ENCODE peak calls at places on chromosomes 1 and 21, in nine cellular contexts. T is EL; U is WTC11; L is activated T-helper 1 cell treated with anti-CD3 and anti-CD28 coated beads, Interleukin-12 subunit alpha, Interleukin-12 subunit beta, Interleukin-2, Interleukin-4 antibody, amounts not matched to agents 30 ng/mL and 10 ng/mL and 1 ng/mL, durations not matched to agents 14 hours and 24 hours and 36 hours; H is BJ; X is T-helper 2 cell; Y is GM13976; B is NCI-H2171; C is effector memory CD4-positive, alpha-beta T cell. V is an unnamed sample.

GRCh38 chr1:245684111-245684510 is 529.3 kb downstream of the KIF26B start:
- DNase-seq in Y (no peak), B (no peak), X (no peak), H (no peak), L (no peak), U (no peak), T (no peak), C (no peak), V (no peak)

GRCh38 chr1:15962671-15963362 is 13.1 kb downstream of the ZBTB17 start:
- DNase-seq in L (no peak), C (no peak), U (no peak), X (no peak), B (no peak), T (no peak), H (no peak), Y (no peak), V (no peak)

GRCh38 chr1:244970236-244970652 is 105.9 kb upstream of the HNRNPU start:
- DNase-seq in U (peak; percentile 83), L (peak; percentile 60), T (peak; percentile 77), Y (peak; percentile 79), C (peak; percentile 63), H (no peak), X (peak; percentile 85), B (peak; percentile 90), V (no peak)

GRCh38 chr1:43021547-43022474 is 63.1 kb upstream of the SLC2A1 start:
- DNase-seq in X (no peak), T (no peak), C (no peak), Y (no peak), H (no peak), B (no peak), L (no peak), U (no peak), V (no peak)

GRCh38 chr1:151098126-151098525 is 27.6 kb downstream of the GABPB2 start:
- DNase-seq in X (no peak), L (no peak), T (no peak), H (no peak), Y (no peak), C (no peak), U (no peak), B (no peak), V (no peak)

GRCh38 chr1:19811206-19811851 is 3.8 kb downstream of the RNF186 start:
- DNase-seq in U (peak; percentile 72), X (peak; percentile 49), C (peak; percentile 7), T (peak; percentile 50), H (no peak), B (no peak), Y (peak; percentile 78), L (peak; percentile 13), V (no peak)

GRCh38 chr21:42221581-42222345 is 2.8 kb downstream of the ABCG1 start:
- DNase-seq in T (no peak), B (no peak), L (no peak), Y (no peak), H (no peak), X (no peak), U (no peak), C (no peak), V (no peak)

GRCh38 chr1:46021046-46021822 is 111.2 kb downstream of the PIK3R3 start:
- DNase-seq in L (no peak), H (no peak), B (no peak), U (no peak), X (no peak), C (no peak), T (no peak), Y (no peak), V (no peak)

GRCh38 chr1:231693361-231694080 is 66.9 kb downstream of the DISC1 start:
- DNase-seq in Y (no peak), B (peak; percentile 73), X (no peak), H (no peak), U (no peak), C (no peak), L (no peak), T (no peak), V (no peak)

GRCh38 chr21:35273331-35273730 is 224.2 kb upstream of the RUNX1 start:
- DNase-seq in C (no peak), B (no peak), L (no peak), U (no peak), X (no peak), T (no peak), H (no peak), Y (no peak), V (no peak)

GRCh38 chr1:235952950-235953615 is 86.4 kb upstream of the LYST start:
- DNase-seq in X (peak; percentile 57), C (no peak), Y (peak; percentile 69), L (peak; percentile 36), T (no peak), B (no peak), H (no peak), U (no peak), V (peak; percentile 59)